ENCODE peak calls at places on chromosomes 4 and X, in nine cellular contexts. One of them, this sample, is unnamed.

GRCh38 chr4:2583092-2583491 is 46.6 kb downstream of the FAM193A start:
- DNase-seq in prostate gland: no peak
- DNase-seq in uterus: no peak
- DNase-seq in HCT116: no peak
- DNase-seq in upper lobe of left lung: no peak
- DNase-seq in transverse colon: no peak
- DNase-seq in tibial nerve: no peak
- DNase-seq in IMR-90: no peak
- DNase-seq in Peyer's patch: no peak
- DNase-seq in this sample: no peak

GRCh38 chr4:98283219-98284199 is 22.3 kb downstream of the RAP1GDS1 start:
- DNase-seq in prostate gland: no peak
- DNase-seq in uterus: no peak
- DNase-seq in HCT116: no peak
- DNase-seq in upper lobe of left lung: no peak
- DNase-seq in transverse colon: no peak
- DNase-seq in tibial nerve: no peak
- DNase-seq in IMR-90: peak; percentile 55
- DNase-seq in Peyer's patch: no peak
- DNase-seq in this sample: no peak

GRCh38 chr4:4995103-4995761 is 24.0 kb downstream of the CYTL1 start:
- DNase-seq in prostate gland: peak; percentile 26
- DNase-seq in uterus: peak; percentile 74
- DNase-seq in HCT116: peak; percentile 54
- DNase-seq in upper lobe of left lung: peak; percentile 57
- DNase-seq in transverse colon: peak; percentile 66
- DNase-seq in tibial nerve: peak; percentile 73
- DNase-seq in IMR-90: peak; percentile 58
- DNase-seq in Peyer's patch: peak; percentile 81
- DNase-seq in this sample: peak; percentile 72

GRCh38 chrX:73562458-73562857 is 539 bp upstream of the CHIC1 start:
- DNase-seq in prostate gland: no peak
- DNase-seq in uterus: no peak
- DNase-seq in HCT116: no peak
- DNase-seq in upper lobe of left lung: no peak
- DNase-seq in transverse colon: no peak
- DNase-seq in tibial nerve: no peak
- DNase-seq in IMR-90: no peak
- DNase-seq in Peyer's patch: no peak
- DNase-seq in this sample: no peak

GRCh38 chr4:61517144-61517543 is 317.0 kb downstream of the ADGRL3 start:
- DNase-seq in prostate gland: no peak
- DNase-seq in uterus: no peak
- DNase-seq in HCT116: no peak
- DNase-seq in upper lobe of left lung: no peak
- DNase-seq in transverse colon: peak; percentile 33
- DNase-seq in tibial nerve: no peak
- DNase-seq in IMR-90: no peak
- DNase-seq in Peyer's patch: peak; percentile 72
- DNase-seq in this sample: no peak

GRCh38 chr4:29805245-29805644 is 914.9 kb upstream of the PCDH7 start:
- DNase-seq in prostate gland: no peak
- DNase-seq in uterus: no peak
- DNase-seq in HCT116: peak; percentile 13
- DNase-seq in upper lobe of left lung: no peak
- DNase-seq in transverse colon: no peak
- DNase-seq in tibial nerve: no peak
- DNase-seq in IMR-90: peak; percentile 2
- DNase-seq in Peyer's patch: no peak
- DNase-seq in this sample: no peak

GRCh38 chrX:37967714-37968113 is 38.6 kb upstream of the SYTL5 start:
- DNase-seq in prostate gland: no peak
- DNase-seq in uterus: no peak
- DNase-seq in HCT116: no peak
- DNase-seq in upper lobe of left lung: no peak
- DNase-seq in transverse colon: no peak
- DNase-seq in tibial nerve: no peak
- DNase-seq in IMR-90: no peak
- DNase-seq in Peyer's patch: no peak
- DNase-seq in this sample: no peak

GRCh38 chrX:15790766-15791380 is 589 bp downstream of the ZRSR2 start:
- DNase-seq in prostate gland: no peak
- DNase-seq in uterus: no peak
- DNase-seq in HCT116: no peak
- DNase-seq in upper lobe of left lung: no peak
- DNase-seq in transverse colon: no peak
- DNase-seq in tibial nerve: no peak
- DNase-seq in IMR-90: peak; percentile 6
- DNase-seq in Peyer's patch: no peak
- DNase-seq in this sample: no peak

GRCh38 chrX:123581586-123581985 is 151.3 kb downstream of the THOC2 start:
- DNase-seq in prostate gland: no peak
- DNase-seq in uterus: no peak
- DNase-seq in HCT116: no peak
- DNase-seq in upper lobe of left lung: no peak
- DNase-seq in transverse colon: no peak
- DNase-seq in tibial nerve: no peak
- DNase-seq in IMR-90: no peak
- DNase-seq in Peyer's patch: no peak
- DNase-seq in this sample: no peak

GRCh38 chr4:88963817-88964216 is 93.2 kb downstream of the FAM13A start:
- DNase-seq in prostate gland: no peak
- DNase-seq in uterus: no peak
- DNase-seq in HCT116: no peak
- DNase-seq in upper lobe of left lung: no peak
- DNase-seq in transverse colon: no peak
- DNase-seq in tibial nerve: no peak
- DNase-seq in IMR-90: peak; percentile 73
- DNase-seq in Peyer's patch: no peak
- DNase-seq in this sample: no peak

GRCh38 chr4:152020073-152020472 is 259.3 kb upstream of the GATB start:
- DNase-seq in prostate gland: no peak
- DNase-seq in uterus: no peak
- DNase-seq in HCT116: no peak
- DNase-seq in upper lobe of left lung: no peak
- DNase-seq in transverse colon: no peak
- DNase-seq in tibial nerve: no peak
- DNase-seq in IMR-90: no peak
- DNase-seq in Peyer's patch: no peak
- DNase-seq in this sample: no peak

GRCh38 chrX:131441033-131441432 is 102.8 kb upstream of the OR13H1 start:
- DNase-seq in prostate gland: no peak
- DNase-seq in uterus: no peak
- DNase-seq in HCT116: no peak
- DNase-seq in upper lobe of left lung: no peak
- DNase-seq in transverse colon: no peak
- DNase-seq in tibial nerve: no peak
- DNase-seq in IMR-90: no peak
- DNase-seq in Peyer's patch: no peak
- DNase-seq in this sample: peak; percentile 5

GRCh38 chrX:12955882-12956703 is 18.8 kb upstream of the TMSB4X start:
- DNase-seq in prostate gland: no peak
- DNase-seq in uterus: peak; percentile 56
- DNase-seq in HCT116: peak; percentile 46
- DNase-seq in upper lobe of left lung: peak; percentile 79
- DNase-seq in transverse colon: peak; percentile 69
- DNase-seq in tibial nerve: peak; percentile 47
- DNase-seq in IMR-90: peak; percentile 84
- DNase-seq in Peyer's patch: peak; percentile 90
- DNase-seq in this sample: peak; percentile 53

GRCh38 chrX:12954981-12955380 is 19.9 kb upstream of the TMSB4X start:
- DNase-seq in prostate gland: no peak
- DNase-seq in uterus: no peak
- DNase-seq in HCT116: no peak
- DNase-seq in upper lobe of left lung: no peak
- DNase-seq in transverse colon: no peak
- DNase-seq in tibial nerve: no peak
- DNase-seq in IMR-90: no peak
- DNase-seq in Peyer's patch: no peak
- DNase-seq in this sample: no peak

GRCh38 chrX:12958059-12958458 is 16.9 kb upstream of the TMSB4X start:
- DNase-seq in prostate gland: no peak
- DNase-seq in uterus: no peak
- DNase-seq in HCT116: no peak
- DNase-seq in upper lobe of left lung: no peak
- DNase-seq in transverse colon: no peak
- DNase-seq in tibial nerve: no peak
- DNase-seq in IMR-90: no peak
- DNase-seq in Peyer's patch: no peak
- DNase-seq in this sample: no peak

GRCh38 chrX:12958461-12958860 is 16.4 kb upstream of the TMSB4X start:
- DNase-seq in prostate gland: no peak
- DNase-seq in uterus: no peak
- DNase-seq in HCT116: no peak
- DNase-seq in upper lobe of left lung: no peak
- DNase-seq in transverse colon: no peak
- DNase-seq in tibial nerve: no peak
- DNase-seq in IMR-90: no peak
- DNase-seq in Peyer's patch: no peak
- DNase-seq in this sample: no peak

GRCh38 chrX:12956704-12957541 is 18.0 kb upstream of the TMSB4X start:
- DNase-seq in prostate gland: no peak
- DNase-seq in uterus: no peak
- DNase-seq in HCT116: peak; percentile 37
- DNase-seq in upper lobe of left lung: peak; percentile 64
- DNase-seq in transverse colon: no peak
- DNase-seq in tibial nerve: no peak
- DNase-seq in IMR-90: peak; percentile 63
- DNase-seq in Peyer's patch: peak; percentile 88
- DNase-seq in this sample: peak; percentile 33
- TF ChIP-seq POLR2A in prostate gland: no peak
- TF ChIP-seq POLR2A in uterus: no peak
- TF ChIP-seq POLR2A in HCT116: no peak
- TF ChIP-seq POLR2A in upper lobe of left lung: no peak
- TF ChIP-seq POLR2A in transverse colon: peak; percentile 44
- TF ChIP-seq POLR2A in tibial nerve: no peak
- TF ChIP-seq POLR2A in IMR-90: no peak
- TF ChIP-seq POLR2A in Peyer's patch: no peak
- TF ChIP-seq POLR2A in this sample: no peak

GRCh38 chr4:164949448-164950118 is 27.9 kb downstream of the TRIM61 start:
- DNase-seq in prostate gland: peak; percentile 28
- DNase-seq in uterus: no peak
- DNase-seq in HCT116: no peak
- DNase-seq in upper lobe of left lung: no peak
- DNase-seq in transverse colon: no peak
- DNase-seq in tibial nerve: no peak
- DNase-seq in IMR-90: no peak
- DNase-seq in Peyer's patch: no peak
- DNase-seq in this sample: no peak
- H3K4me3 ChIP-seq in prostate gland: no peak overlapping the region
- H3K4me3 ChIP-seq in uterus: no peak overlapping the region
- H3K4me3 ChIP-seq in HCT116: no peak overlapping the region
- H3K4me3 ChIP-seq in upper lobe of left lung: no peak overlapping the region
- H3K4me3 ChIP-seq in transverse colon: no peak overlapping the region
- H3K4me3 ChIP-seq in tibial nerve: no peak overlapping the region
- H3K4me3 ChIP-seq in IMR-90: no peak overlapping the region
- H3K4me3 ChIP-seq in Peyer's patch: no peak overlapping the region
- H3K4me3 ChIP-seq in this sample: no peak overlapping the region

GRCh38 chr4:1216076-1216614 is 32.8 kb downstream of the CTBP1 start:
- DNase-seq in prostate gland: no peak
- DNase-seq in uterus: no peak
- DNase-seq in HCT116: no peak
- DNase-seq in upper lobe of left lung: no peak
- DNase-seq in transverse colon: no peak
- DNase-seq in tibial nerve: no peak
- DNase-seq in IMR-90: no peak
- DNase-seq in Peyer's patch: no peak
- DNase-seq in this sample: no peak
- H3K36me3 ChIP-seq in prostate gland: peaks cover 5% of the 10 kb centered on the region
- H3K36me3 ChIP-seq in uterus: no peaks in the 10 kb centered on the region
- H3K36me3 ChIP-seq in HCT116: peaks cover 27% of the 10 kb centered on the region
- H3K36me3 ChIP-seq in upper lobe of left lung: peaks cover 49% of the 10 kb centered on the region
- H3K36me3 ChIP-seq in transverse colon: peaks cover 11% of the 10 kb centered on the region
- H3K36me3 ChIP-seq in tibial nerve: peaks cover 84% of the 10 kb centered on the region
- H3K36me3 ChIP-seq in IMR-90: peaks cover 72% of the 10 kb centered on the region
- H3K36me3 ChIP-seq in Peyer's patch: peaks cover 74% of the 10 kb centered on the region
- H3K36me3 ChIP-seq in this sample: peaks cover 18% of the 10 kb centered on the region

GRCh38 chrX:71256051-71256450 is 2.1 kb upstream of the ZMYM3 start:
- DNase-seq in prostate gland: no peak
- DNase-seq in uterus: no peak
- DNase-seq in HCT116: no peak
- DNase-seq in upper lobe of left lung: no peak
- DNase-seq in transverse colon: no peak
- DNase-seq in tibial nerve: no peak
- DNase-seq in IMR-90: peak; percentile 28
- DNase-seq in Peyer's patch: no peak
- DNase-seq in this sample: no peak

GRCh38 chrX:71251456-71251973 is 2.4 kb downstream of the ZMYM3 start:
- DNase-seq in prostate gland: no peak
- DNase-seq in uterus: no peak
- DNase-seq in HCT116: no peak
- DNase-seq in upper lobe of left lung: no peak
- DNase-seq in transverse colon: peak; percentile 11
- DNase-seq in tibial nerve: no peak
- DNase-seq in IMR-90: no peak
- DNase-seq in Peyer's patch: no peak
- DNase-seq in this sample: no peak

GRCh38 chrX:71252221-71252620 is 1.7 kb downstream of the ZMYM3 start:
- DNase-seq in prostate gland: no peak
- DNase-seq in uterus: no peak
- DNase-seq in HCT116: no peak
- DNase-seq in upper lobe of left lung: no peak
- DNase-seq in transverse colon: no peak
- DNase-seq in tibial nerve: no peak
- DNase-seq in IMR-90: no peak
- DNase-seq in Peyer's patch: no peak
- DNase-seq in this sample: no peak

GRCh38 chrX:71253253-71254091 is 468 bp downstream of the ZMYM3 start:
- DNase-seq in prostate gland: peak; percentile 3
- DNase-seq in uterus: peak; percentile 41
- DNase-seq in HCT116: no peak
- DNase-seq in upper lobe of left lung: no peak
- DNase-seq in transverse colon: peak; percentile 46
- DNase-seq in tibial nerve: peak; percentile 10
- DNase-seq in IMR-90: peak; percentile 13
- DNase-seq in Peyer's patch: peak; percentile 52
- DNase-seq in this sample: peak; percentile 35

GRCh38 chrX:71254092-71254941 is at the start of gene ZMYM3:
- DNase-seq in prostate gland: peak; percentile 71
- DNase-seq in uterus: peak; percentile 83
- DNase-seq in HCT116: peak; percentile 50
- DNase-seq in upper lobe of left lung: peak; percentile 87
- DNase-seq in transverse colon: peak; percentile 88
- DNase-seq in tibial nerve: peak; percentile 75
- DNase-seq in IMR-90: peak; percentile 76
- DNase-seq in Peyer's patch: peak; percentile 91
- DNase-seq in this sample: peak; percentile 88
- TF ChIP-seq POLR2A in prostate gland: peak; percentile 39
- TF ChIP-seq POLR2A in uterus: peak; percentile 42
- TF ChIP-seq POLR2A in HCT116: no peak
- TF ChIP-seq POLR2A in upper lobe of left lung: no peak
- TF ChIP-seq POLR2A in transverse colon: peak; percentile 41
- TF ChIP-seq POLR2A in tibial nerve: no peak
- TF ChIP-seq POLR2A in IMR-90: no peak
- TF ChIP-seq POLR2A in Peyer's patch: peak; percentile 33
- TF ChIP-seq POLR2A in this sample: no peak

GRCh38 chr4:113762851-113763172 is 1.3 kb upstream of the CAMK2D start:
- DNase-seq in prostate gland: no peak
- DNase-seq in uterus: peak; percentile 18
- DNase-seq in HCT116: no peak
- DNase-seq in upper lobe of left lung: no peak
- DNase-seq in transverse colon: no peak
- DNase-seq in tibial nerve: peak; percentile 12
- DNase-seq in IMR-90: no peak
- DNase-seq in Peyer's patch: no peak
- DNase-seq in this sample: no peak
- H3K4me3 ChIP-seq in prostate gland: peak overlapping the region; percentile 70
- H3K4me3 ChIP-seq in uterus: peak overlapping the region; percentile 68
- H3K4me3 ChIP-seq in HCT116: peak overlapping the region; percentile 88
- H3K4me3 ChIP-seq in upper lobe of left lung: peak overlapping the region; percentile 41
- H3K4me3 ChIP-seq in transverse colon: peak overlapping the region; percentile 66
- H3K4me3 ChIP-seq in tibial nerve: peak overlapping the region; percentile 94
- H3K4me3 ChIP-seq in IMR-90: peak overlapping the region; percentile 56
- H3K4me3 ChIP-seq in Peyer's patch: peak overlapping the region; percentile 88
- H3K4me3 ChIP-seq in this sample: no peak overlapping the region